ENCODE peak calls at places on chromosomes 12 and 14, in seven cellular contexts. X is Karpas-422; P is prostate gland; T is OCI-LY7; H is PC-3; N is CD4-positive, alpha-beta memory T cell; E is AG09309. S is an unnamed sample.

GRCh38 chr14:65101631-65102440 is 481 bp downstream of the MAX start:
- DNase-seq in X (peak), P (no peak), T (peak), H (no peak), N (peak), E (no peak), S (peak)

GRCh38 chr14:35964736-35965135 is 138.6 kb downstream of the BRMS1L start:
- DNase-seq in X (no peak), P (no peak), T (no peak), H (no peak), N (no peak), E (no peak), S (no peak)

GRCh38 chr12:481422-481821 is 21.7 kb downstream of the B4GALNT3 start:
- DNase-seq in X (no peak), P (no peak), T (no peak), H (no peak), N (no peak), E (no peak), S (peak)

GRCh38 chr14:90547250-90547649 is 150.4 kb downstream of the CALM1 start:
- DNase-seq in X (no peak), P (no peak), T (no peak), H (no peak), N (no peak), E (no peak), S (no peak)

GRCh38 chr14:24775919-24776318 is 141.9 kb upstream of the GZMB start:
- DNase-seq in X (no peak), P (no peak), T (no peak), H (no peak), N (no peak), E (no peak), S (no peak)

GRCh38 chr12:47844264-47845020 is 24.7 kb upstream of the HDAC7 start:
- DNase-seq in X (no peak), P (no peak), T (no peak), H (no peak), N (no peak), E (no peak), S (no peak)

GRCh38 chr12:107353312-107353711 is 260.0 kb upstream of the CRY1 start:
- DNase-seq in X (no peak), P (no peak), T (no peak), H (no peak), N (no peak), E (no peak), S (no peak)

GRCh38 chr12:38912116-38912515 is 6.7 kb upstream of the CPNE8 start:
- DNase-seq in X (no peak), P (no peak), T (no peak), H (no peak), N (no peak), E (no peak), S (no peak)

GRCh38 chr14:101972126-101972785 is 7.9 kb downstream of the DYNC1H1 start:
- DNase-seq in X (no peak), P (peak), T (no peak), H (peak), N (no peak), E (peak), S (peak)

GRCh38 chr12:62520361-62520760 is 53.7 kb downstream of the MON2 start:
- DNase-seq in X (no peak), P (no peak), T (no peak), H (no peak), N (no peak), E (no peak), S (no peak)

GRCh38 chr14:100107236-100107635 is 42.0 kb downstream of the EVL start:
- DNase-seq in X (no peak), P (no peak), T (no peak), H (no peak), N (peak), E (no peak), S (no peak)

GRCh38 chr14:41449057-41449456 is 157.6 kb upstream of the LRFN5 start:
- DNase-seq in X (no peak), P (no peak), T (no peak), H (no peak), N (no peak), E (no peak), S (no peak)

GRCh38 chr14:34000396-34000795 is 49.5 kb upstream of the EGLN3 start:
- DNase-seq in X (no peak), P (no peak), T (no peak), H (no peak), N (no peak), E (no peak), S (no peak)

GRCh38 chr12:114996382-114996781 is 312.4 kb upstream of the TBX3 start:
- DNase-seq in X (no peak), P (no peak), T (no peak), H (no peak), N (no peak), E (no peak), S (no peak)

GRCh38 chr12:32104572-32105355 is 1.9 kb upstream of the BICD1 start:
- DNase-seq in X (peak), P (no peak), T (no peak), H (no peak), N (no peak), E (no peak), S (no peak)

GRCh38 chr12:30795410-30795659 is 40.6 kb upstream of the CAPRIN2 start:
- DNase-seq in X (no peak), P (no peak), T (no peak), H (no peak), N (no peak), E (no peak), S (no peak)
- H3K4me3 ChIP-seq in X (no peak), P (no peak), T (no peak), H (peak), N (no peak), E (peak), S (peak)

DNA sequence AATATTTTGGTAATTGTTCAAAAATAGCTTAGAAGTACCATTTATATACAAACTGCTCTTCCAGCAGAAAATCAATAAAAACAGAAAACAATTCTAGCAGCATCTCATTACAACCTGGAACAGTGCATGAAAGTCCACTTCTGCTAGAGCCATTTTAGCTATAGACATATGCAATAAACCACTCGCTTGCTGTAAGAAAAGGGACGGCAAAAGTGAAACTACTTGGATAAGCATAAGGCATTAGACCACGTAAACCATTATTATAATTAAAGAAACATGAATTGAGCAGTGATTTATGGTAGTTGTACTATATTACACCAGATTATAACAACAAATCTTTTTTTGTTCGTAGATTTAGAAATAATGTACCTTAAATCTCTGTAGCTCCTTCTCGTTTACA is 48.7 kb downstream of the LRIG3 start:
- DNase-seq in X (no peak), P (no peak), T (no peak), H (no peak), N (no peak), E (peak), S (no peak)
- H3K4me3 ChIP-seq in X (peak), P (no peak), T (no peak), H (no peak), N (no peak), E (no peak), S (no peak)

GRCh38 chr12:10251669-10252068 is 39.0 kb downstream of the GABARAPL1 start:
- DNase-seq in X (no peak), P (no peak), T (peak), H (no peak), N (no peak), E (no peak), S (no peak)
- H3K4me3 ChIP-seq in X (no peak), P (no peak), T (peak), H (no peak), N (no peak), E (no peak), S (no peak)

GRCh38 chr14:20427231-20428009 is 8.5 kb downstream of the KLHL33 start:
- DNase-seq in X (peak), P (no peak), T (peak), H (peak), N (no peak), E (no peak), S (no peak)
- H3K4me3 ChIP-seq in X (no peak), P (no peak), T (peak), H (no peak), N (no peak), E (no peak), S (no peak)

S was measured in stomach.